ENCODE peak calls at places on chromosomes 13 and 19, in five cellular contexts. One of them, this sample, is unnamed.

GRCh38 chr19:1027020-1027952 is 878 bp downstream of the CNN2 start:
- DNase-seq in A673: peak; percentile 71
- DNase-seq in cardiac muscle cell: peak; percentile 54
- DNase-seq in HCT116: no peak
- DNase-seq in heart left ventricle: no peak
- DNase-seq in this sample: no peak

GRCh38 chr19:30070198-30070969 is 128.3 kb downstream of the URI1 start:
- DNase-seq in A673: no peak
- DNase-seq in cardiac muscle cell: no peak
- DNase-seq in HCT116: no peak
- DNase-seq in heart left ventricle: peak; percentile 15
- DNase-seq in this sample: no peak

GRCh38 chr19:1361601-1362384 is 21.9 kb upstream of the NDUFS7 start:
- DNase-seq in A673: peak; percentile 85
- DNase-seq in cardiac muscle cell: peak; percentile 82
- DNase-seq in HCT116: no peak
- DNase-seq in heart left ventricle: no peak
- DNase-seq in this sample: no peak

GRCh38 chr13:109768616-109769015 is 17.8 kb downstream of the IRS2 start:
- DNase-seq in A673: no peak
- DNase-seq in cardiac muscle cell: no peak
- DNase-seq in HCT116: no peak
- DNase-seq in heart left ventricle: no peak
- DNase-seq in this sample: no peak

GRCh38 chr13:23687614-23688013 is 117.4 kb downstream of the TNFRSF19 start:
- DNase-seq in A673: no peak
- DNase-seq in cardiac muscle cell: no peak
- DNase-seq in HCT116: no peak
- DNase-seq in heart left ventricle: no peak
- DNase-seq in this sample: no peak

GRCh38 chr13:59112375-59112774 is 1051.4 kb downstream of the DIAPH3 start:
- DNase-seq in A673: peak; percentile 79
- DNase-seq in cardiac muscle cell: peak; percentile 98
- DNase-seq in HCT116: no peak
- DNase-seq in heart left ventricle: no peak
- DNase-seq in this sample: no peak

GRCh38 chr19:52190679-52191293 is 934 bp downstream of the PPP2R1A start:
- DNase-seq in A673: peak; percentile 45
- DNase-seq in cardiac muscle cell: peak; percentile 58
- DNase-seq in HCT116: no peak
- DNase-seq in heart left ventricle: peak; percentile 52
- DNase-seq in this sample: no peak

GRCh38 chr19:41991025-41991424 is 3.0 kb downstream of the ATP1A3 start:
- DNase-seq in A673: no peak
- DNase-seq in cardiac muscle cell: no peak
- DNase-seq in HCT116: no peak
- DNase-seq in heart left ventricle: peak; percentile 80
- DNase-seq in this sample: no peak

GRCh38 chr13:106133025-106133424 is 402.4 kb downstream of the EFNB2 start:
- DNase-seq in A673: no peak
- DNase-seq in cardiac muscle cell: peak; percentile 79
- DNase-seq in HCT116: no peak
- DNase-seq in heart left ventricle: no peak
- DNase-seq in this sample: no peak

GRCh38 chr19:33832633-33833032 is 36.0 kb downstream of the KCTD15 start:
- DNase-seq in A673: no peak
- DNase-seq in cardiac muscle cell: no peak
- DNase-seq in HCT116: no peak
- DNase-seq in heart left ventricle: no peak
- DNase-seq in this sample: no peak

GRCh38 chr19:308471-309205 is 17.4 kb upstream of the PLPP2 start:
- DNase-seq in A673: no peak
- DNase-seq in cardiac muscle cell: no peak
- DNase-seq in HCT116: no peak
- DNase-seq in heart left ventricle: no peak
- DNase-seq in this sample: no peak

GRCh38 chr19:3942790-3943409 is 10.0 kb downstream of the NMRK2 start:
- DNase-seq in A673: no peak
- DNase-seq in cardiac muscle cell: no peak
- DNase-seq in HCT116: no peak
- DNase-seq in heart left ventricle: peak; percentile 74
- DNase-seq in this sample: no peak

GRCh38 chr19:35911790-35912189 is 3.7 kb upstream of the TYROBP start:
- DNase-seq in A673: no peak
- DNase-seq in cardiac muscle cell: no peak
- DNase-seq in HCT116: peak; percentile 38
- DNase-seq in heart left ventricle: no peak
- DNase-seq in this sample: no peak

GRCh38 chr19:48993175-48994034 is at the start of the genes GYS1 and RUVBL2:
- DNase-seq in A673: peak; percentile 100
- DNase-seq in cardiac muscle cell: peak; percentile 100
- DNase-seq in HCT116: peak; percentile 99
- DNase-seq in heart left ventricle: peak; percentile 99
- DNase-seq in this sample: peak; percentile 99

GRCh38 chr19:49820125-49820524 is 2.0 kb downstream of the MED25 start:
- DNase-seq in A673: no peak
- DNase-seq in cardiac muscle cell: peak; percentile 70
- DNase-seq in HCT116: no peak
- DNase-seq in heart left ventricle: no peak
- DNase-seq in this sample: no peak

GRCh38 chr13:48738261-48738755 is 84.6 kb downstream of the CYSLTR2 start:
- DNase-seq in A673: no peak
- DNase-seq in cardiac muscle cell: no peak
- DNase-seq in HCT116: no peak
- DNase-seq in heart left ventricle: no peak
- DNase-seq in this sample: no peak

GRCh38 chr19:51493776-51494175 is 7.8 kb downstream of the SIGLEC12 start:
- DNase-seq in A673: no peak
- DNase-seq in cardiac muscle cell: no peak
- DNase-seq in HCT116: no peak
- DNase-seq in heart left ventricle: no peak
- DNase-seq in this sample: no peak

GRCh38 chr13:43953370-43953769 is 73.7 kb downstream of the LACC1 start:
- DNase-seq in A673: no peak
- DNase-seq in cardiac muscle cell: no peak
- DNase-seq in HCT116: no peak
- DNase-seq in heart left ventricle: no peak
- DNase-seq in this sample: no peak

GRCh38 chr13:110640591-110641029 is 25.3 kb downstream of the NAXD start:
- DNase-seq in A673: no peak
- DNase-seq in cardiac muscle cell: no peak
- DNase-seq in HCT116: no peak
- DNase-seq in heart left ventricle: peak; percentile 48
- DNase-seq in this sample: no peak

GRCh38 chr19:12777217-12778019 is 2.1 kb upstream of the HOOK2 start:
- DNase-seq in A673: peak; percentile 91
- DNase-seq in cardiac muscle cell: peak; percentile 84
- DNase-seq in HCT116: no peak
- DNase-seq in heart left ventricle: peak; percentile 87
- DNase-seq in this sample: peak; percentile 76

GRCh38 chr19:50242586-50242985 is 39.2 kb downstream of the MYH14 start:
- DNase-seq in A673: no peak
- DNase-seq in cardiac muscle cell: peak; percentile 11
- DNase-seq in HCT116: no peak
- DNase-seq in heart left ventricle: no peak
- DNase-seq in this sample: no peak

GRCh38 chr13:107450931-107451330 is 764.4 kb downstream of the LIG4 start:
- DNase-seq in A673: peak; percentile 82
- DNase-seq in cardiac muscle cell: peak; percentile 96
- DNase-seq in HCT116: no peak
- DNase-seq in heart left ventricle: peak; percentile 41
- DNase-seq in this sample: no peak

GRCh38 chr19:44875666-44876418 is 15.2 kb upstream of the TOMM40 start:
- DNase-seq in A673: no peak
- DNase-seq in cardiac muscle cell: peak; percentile 58
- DNase-seq in HCT116: no peak
- DNase-seq in heart left ventricle: no peak
- DNase-seq in this sample: no peak

GRCh38 chr19:16232568-16232967 is 34.9 kb downstream of the AP1M1 start:
- DNase-seq in A673: no peak
- DNase-seq in cardiac muscle cell: no peak
- DNase-seq in HCT116: no peak
- DNase-seq in heart left ventricle: no peak
- DNase-seq in this sample: no peak

GRCh38 chr19:32599736-32600157 is 18.8 kb downstream of the PDCD5 start:
- DNase-seq in A673: peak; percentile 71
- DNase-seq in cardiac muscle cell: peak; percentile 80
- DNase-seq in HCT116: peak; percentile 55
- DNase-seq in heart left ventricle: no peak
- DNase-seq in this sample: no peak

GRCh38 chr13:42494157-42494556 is 79.8 kb upstream of the TNFSF11 start:
- DNase-seq in A673: no peak
- DNase-seq in cardiac muscle cell: no peak
- DNase-seq in HCT116: no peak
- DNase-seq in heart left ventricle: no peak
- DNase-seq in this sample: no peak

GRCh38 chr19:34428549-34429285 is 536 bp downstream of the UBA2 start:
- DNase-seq in A673: peak; percentile 48
- DNase-seq in cardiac muscle cell: peak; percentile 46
- DNase-seq in HCT116: no peak
- DNase-seq in heart left ventricle: peak; percentile 52
- DNase-seq in this sample: no peak

GRCh38 chr13:23739597-23739996 is 149.6 kb downstream of the MIPEP start:
- DNase-seq in A673: no peak
- DNase-seq in cardiac muscle cell: no peak
- DNase-seq in HCT116: no peak
- DNase-seq in heart left ventricle: no peak
- DNase-seq in this sample: no peak

GRCh38 chr13:112726018-112726767 is 36.4 kb downstream of the ATP11A start:
- DNase-seq in A673: no peak
- DNase-seq in cardiac muscle cell: no peak
- DNase-seq in HCT116: no peak
- DNase-seq in heart left ventricle: no peak
- DNase-seq in this sample: no peak
- H3K9me3 ChIP-seq in A673: no peaks in the 10 kb centered on the region
- H3K9me3 ChIP-seq in cardiac muscle cell: no peaks in the 10 kb centered on the region
- H3K9me3 ChIP-seq in HCT116: no peaks in the 10 kb centered on the region
- H3K9me3 ChIP-seq in heart left ventricle: no peaks in the 10 kb centered on the region
- H3K9me3 ChIP-seq in this sample: no peaks in the 10 kb centered on the region

DNA sequence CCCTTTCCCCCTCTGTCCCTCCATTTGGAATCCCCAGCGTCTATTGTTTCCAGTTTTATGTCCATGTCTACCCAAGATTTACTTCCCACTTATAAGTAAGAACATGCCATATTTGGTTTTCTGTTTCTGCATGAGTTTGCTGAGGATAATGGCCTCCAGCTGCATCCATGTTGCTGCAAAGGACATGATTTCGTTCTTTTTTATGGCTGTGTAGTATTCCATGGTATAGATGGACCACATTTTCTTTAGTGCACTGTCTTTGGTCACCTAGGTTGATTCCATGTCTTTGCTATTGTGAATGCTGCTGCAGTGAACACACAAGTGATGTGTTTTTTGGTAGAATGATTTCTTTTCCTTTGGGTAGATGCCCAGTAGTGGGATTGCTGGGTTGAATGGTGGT is 3.8 kb downstream of the ZNF555 start:
- DNase-seq in A673: no peak
- DNase-seq in cardiac muscle cell: no peak
- DNase-seq in HCT116: no peak
- DNase-seq in heart left ventricle: no peak
- DNase-seq in this sample: no peak
- H3K9me3 ChIP-seq in A673: peaks cover 8% of the 10 kb centered on the region
- H3K9me3 ChIP-seq in cardiac muscle cell: peaks cover 2% of the 10 kb centered on the region
- H3K9me3 ChIP-seq in HCT116: peaks cover 8% of the 10 kb centered on the region
- H3K9me3 ChIP-seq in heart left ventricle: peaks cover 30% of the 10 kb centered on the region
- H3K9me3 ChIP-seq in this sample: no peaks in the 10 kb centered on the region

GRCh38 chr19:56899943-56900342 is 59.4 kb upstream of the PEG3 start:
- DNase-seq in A673: no peak
- DNase-seq in cardiac muscle cell: no peak
- DNase-seq in HCT116: no peak
- DNase-seq in heart left ventricle: no peak
- DNase-seq in this sample: no peak
- H3K9me3 ChIP-seq in A673: no peaks in the 10 kb centered on the region
- H3K9me3 ChIP-seq in cardiac muscle cell: peaks cover 5% of the 10 kb centered on the region
- H3K9me3 ChIP-seq in HCT116: peaks cover 6% of the 10 kb centered on the region
- H3K9me3 ChIP-seq in heart left ventricle: peaks cover 14% of the 10 kb centered on the region
- H3K9me3 ChIP-seq in this sample: no peaks in the 10 kb centered on the region

GRCh38 chr19:20247016-20247683 is 80.1 kb downstream of the ZNF486 start:
- DNase-seq in A673: no peak
- DNase-seq in cardiac muscle cell: peak; percentile 38
- DNase-seq in HCT116: no peak
- DNase-seq in heart left ventricle: no peak
- DNase-seq in this sample: peak; percentile 8
- H3K9me3 ChIP-seq in A673: peaks cover 27% of the 10 kb centered on the region
- H3K9me3 ChIP-seq in cardiac muscle cell: no peaks in the 10 kb centered on the region
- H3K9me3 ChIP-seq in HCT116: peaks cover 8% of the 10 kb centered on the region
- H3K9me3 ChIP-seq in heart left ventricle: no peaks in the 10 kb centered on the region
- H3K9me3 ChIP-seq in this sample: no peaks in the 10 kb centered on the region

GRCh38 chr13:27138457-27139093 is 33.0 kb downstream of the USP12 start:
- DNase-seq in A673: no peak
- DNase-seq in cardiac muscle cell: no peak
- DNase-seq in HCT116: no peak
- DNase-seq in heart left ventricle: no peak
- DNase-seq in this sample: no peak
- H3K9me3 ChIP-seq in A673: peaks cover 16% of the 10 kb centered on the region
- H3K9me3 ChIP-seq in cardiac muscle cell: peaks cover 6% of the 10 kb centered on the region
- H3K9me3 ChIP-seq in HCT116: no peaks in the 10 kb centered on the region
- H3K9me3 ChIP-seq in heart left ventricle: peaks cover 10% of the 10 kb centered on the region
- H3K9me3 ChIP-seq in this sample: no peaks in the 10 kb centered on the region

GRCh38 chr13:47572375-47572774 is 428.7 kb downstream of the SUCLA2 start:
- DNase-seq in A673: no peak
- DNase-seq in cardiac muscle cell: no peak
- DNase-seq in HCT116: no peak
- DNase-seq in heart left ventricle: no peak
- DNase-seq in this sample: no peak
- H3K9me3 ChIP-seq in A673: peaks cover 11% of the 10 kb centered on the region
- H3K9me3 ChIP-seq in cardiac muscle cell: no peaks in the 10 kb centered on the region
- H3K9me3 ChIP-seq in HCT116: no peaks in the 10 kb centered on the region
- H3K9me3 ChIP-seq in heart left ventricle: peaks cover 33% of the 10 kb centered on the region
- H3K9me3 ChIP-seq in this sample: no peaks in the 10 kb centered on the region

DNA sequence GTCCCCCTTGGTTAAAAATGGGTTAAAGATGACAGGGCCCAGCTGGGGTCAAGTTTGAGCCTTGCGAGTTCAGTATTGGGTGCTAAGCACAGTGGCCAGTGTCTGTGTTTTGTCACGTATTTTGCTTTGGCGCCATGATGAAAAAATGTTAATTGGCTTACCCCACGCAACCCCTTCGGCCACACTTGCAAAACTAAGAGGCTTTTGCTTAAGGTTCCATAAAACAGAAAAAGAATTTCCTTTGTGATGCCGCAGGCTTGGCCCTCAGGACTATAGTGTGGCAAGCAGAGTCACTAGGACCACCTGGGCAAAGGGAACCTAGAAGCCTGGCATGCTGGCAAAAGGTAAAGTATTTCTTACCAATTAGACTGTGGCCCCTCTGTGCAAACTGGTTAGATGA is 20.7 kb downstream of the DPRX start:
- DNase-seq in A673: no peak
- DNase-seq in cardiac muscle cell: no peak
- DNase-seq in HCT116: no peak
- DNase-seq in heart left ventricle: no peak
- DNase-seq in this sample: no peak
- H3K9me3 ChIP-seq in A673: peaks cover 20% of the 10 kb centered on the region
- H3K9me3 ChIP-seq in cardiac muscle cell: no peaks in the 10 kb centered on the region
- H3K9me3 ChIP-seq in HCT116: peaks cover 14% of the 10 kb centered on the region
- H3K9me3 ChIP-seq in heart left ventricle: peaks cover 39% of the 10 kb centered on the region
- H3K9me3 ChIP-seq in this sample: no peaks in the 10 kb centered on the region

This sample was measured in T-helper 17 cell.